ENCODE peak calls at places on chromosomes 2 and 18, in seven cellular contexts. J is NCI-H510A treated with DMSO at 0.1 percent for 48 hours; I is HuH-7.5; Z is NCI-H226; Y is naive thymus-derived CD4-positive, alpha-beta T cell; P is DMS53; O is left ventricle myocardium inferior. T is an unnamed sample.

GRCh38 chr18:76528477-76529432 is 33.7 kb upstream of the ZNF516 start:
- DNase-seq in I (no peak), Z (no peak), P (peak; percentile 96), J (peak; percentile 92), O (no peak), Y (no peak), T (peak; percentile 71)

GRCh38 chr2:161273038-161273760 is 35.0 kb upstream of the PSMD14 start:
- DNase-seq in Y (peak; percentile 58), P (peak; percentile 87), Z (peak; percentile 11), J (peak; percentile 41), I (peak; percentile 16), O (no peak), T (peak; percentile 55)

GRCh38 chr2:99837103-99837591 is 305.2 kb downstream of the AFF3 start:
- DNase-seq in Z (no peak), I (no peak), J (no peak), P (no peak), Y (no peak), O (no peak), T (no peak)

GRCh38 chr2:232666051-232666805 is 30.9 kb upstream of the GIGYF2 start:
- DNase-seq in I (peak; percentile 2), Z (no peak), J (no peak), P (no peak), Y (no peak), O (no peak), T (no peak)

GRCh38 chr18:29651121-29651675 is 1391.3 kb downstream of the DSC3 start:
- DNase-seq in P (no peak), I (no peak), Z (peak; percentile 42), Y (no peak), O (no peak), J (no peak), T (no peak)

GRCh38 chr2:169768262-169768995 is 30.2 kb upstream of the SSB start:
- DNase-seq in Z (no peak), I (no peak), Y (peak; percentile 33), P (peak; percentile 33), O (peak; percentile 22), J (no peak), T (no peak)

GRCh38 chr2:26542194-26542455 is 64.2 kb upstream of the OTOF start:
- DNase-seq in I (no peak), Z (no peak), J (no peak), P (peak; percentile 87), O (no peak), Y (no peak), T (peak; percentile 81)

GRCh38 chr2:164887434-164888112 is 46.0 kb upstream of the COBLL1 start:
- DNase-seq in O (no peak), Y (no peak), I (no peak), Z (no peak), J (no peak), P (no peak), T (no peak)

GRCh38 chr2:186308347-186308746 is 177.7 kb upstream of the ZC3H15 start:
- DNase-seq in I (peak; percentile 7), Y (no peak), P (peak; percentile 60), O (no peak), Z (peak; percentile 3), J (no peak), T (peak; percentile 62)

GRCh38 chr2:96940991-96941775 is 45.2 kb downstream of the FAM178B start:
- DNase-seq in J (no peak), Y (peak; percentile 48), Z (no peak), O (no peak), P (no peak), I (no peak), T (no peak)

T was measured in NCI-H69.